ENCODE peak calls at places on chromosomes 4 and X, in five cellular contexts. W is HepG2, H is A549, O is SK-N-SH, Y is IMR-90. M is an unnamed sample.

GRCh38 chr4:164866817-164867490 is 10.0 kb upstream of the APELA start:
- DNase-seq in W (no peak), H (no peak), O (no peak), Y (no peak), M (no peak)

GRCh38 chrX:153546386-153546785 is 28.9 kb downstream of the ATP2B3 start:
- DNase-seq in W (no peak), H (no peak), O (no peak), Y (no peak), M (no peak)

GRCh38 chr4:185086053-185086452 is 57.0 kb upstream of the SLC25A4 start:
- DNase-seq in W (no peak), H (no peak), O (no peak), Y (no peak), M (no peak)

GRCh38 chr4:177596035-177596434 is 153.8 kb upstream of the AGA start:
- DNase-seq in W (peak; percentile 2), H (peak; percentile 62), O (peak; percentile 6), Y (peak; percentile 85), M (no peak)

GRCh38 chrX:123626962-123627361 is 105.9 kb downstream of the THOC2 start:
- DNase-seq in W (no peak), H (no peak), O (no peak), Y (peak; percentile 68), M (no peak)

GRCh38 chrX:47662144-47662657 is 3.2 kb upstream of the UXT start:
- DNase-seq in W (no peak), H (no peak), O (no peak), Y (peak; percentile 93), M (no peak)

GRCh38 chr4:57501715-57502114 is 391.5 kb upstream of the IGFBP7 start:
- DNase-seq in W (no peak), H (peak; percentile 1), O (no peak), Y (peak; percentile 6), M (no peak)

GRCh38 chrX:21985332-21985777 is 44.8 kb downstream of the SMS start:
- DNase-seq in W (peak; percentile 62), H (peak; percentile 77), O (peak; percentile 80), Y (peak; percentile 82), M (peak; percentile 15)

GRCh38 chrX:124289443-124289842 is 43.0 kb upstream of the TEX13D start:
- DNase-seq in W (no peak), H (no peak), O (no peak), Y (no peak), M (no peak)

GRCh38 chr4:648579-649292 is 23.4 kb downstream of the PDE6B start:
- DNase-seq in W (peak; percentile 35), H (no peak), O (no peak), Y (no peak), M (no peak)

GRCh38 chrX:118049713-118050112 is 66.9 kb downstream of the KLHL13 start:
- DNase-seq in W (no peak), H (no peak), O (no peak), Y (no peak), M (no peak)

GRCh38 chrX:80765226-80765625 is 44.5 kb downstream of the BRWD3 start:
- DNase-seq in W (peak; percentile 4), H (no peak), O (no peak), Y (peak; percentile 77), M (no peak)

GRCh38 chrX:20433376-20433775 is 166.7 kb upstream of the RPS6KA3 start:
- DNase-seq in W (no peak), H (no peak), O (no peak), Y (peak; percentile 24), M (no peak)

GRCh38 chr4:113645771-113646455 is 115.6 kb downstream of the CAMK2D start:
- DNase-seq in W (peak; percentile 81), H (peak; percentile 69), O (no peak), Y (peak; percentile 82), M (peak; percentile 17)

GRCh38 chrX:154426916-154427792 is 1.3 kb upstream of the ATP6AP1 start:
- DNase-seq in W (no peak), H (no peak), O (no peak), Y (no peak), M (no peak)

GRCh38 chrX:136766785-136767103 is 14.0 kb downstream of the ARHGEF6 start:
- DNase-seq in W (no peak), H (no peak), O (no peak), Y (no peak), M (no peak)

GRCh38 chr4:142100941-142101340 is 464.6 kb downstream of the IL15 start:
- DNase-seq in W (no peak), H (no peak), O (no peak), Y (no peak), M (no peak)

DNA sequence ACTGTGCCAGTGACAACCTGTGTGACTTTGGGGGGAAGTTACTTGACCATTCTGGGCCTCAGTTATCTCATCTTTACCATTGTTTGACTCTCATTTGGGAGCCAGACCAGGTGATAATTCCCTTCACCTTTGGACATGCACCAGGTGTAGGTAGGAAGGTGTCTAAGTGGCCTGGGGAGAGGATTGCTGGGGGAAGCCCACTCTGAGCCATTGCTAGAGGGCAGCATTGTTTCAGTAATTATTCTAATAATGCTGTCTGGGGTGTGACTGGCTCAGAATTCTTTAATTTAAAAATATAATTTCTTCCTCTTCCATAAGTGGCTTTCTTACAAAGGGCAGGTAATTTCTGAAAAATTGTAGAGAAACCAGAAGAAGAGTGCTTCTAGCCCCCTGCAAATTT is 104.3 kb downstream of the RTL9 start:
- DNase-seq in W (no peak), H (no peak), O (no peak), Y (no peak), M (no peak)
- TF ChIP-seq RAD21 in W (no peak), H (peak; percentile 19), O (peak; percentile 26), Y (no peak), M (peak; percentile 69)

GRCh38 chrX:131812847-131813825 is 210.0 kb upstream of the STK26 start:
- DNase-seq in W (no peak), H (peak; percentile 6), O (peak; percentile 36), Y (peak; percentile 79), M (no peak)
- TF ChIP-seq RAD21 in W (no peak), H (peak; percentile 63), O (peak; percentile 66), Y (peak; percentile 78), M (no peak)

DNA sequence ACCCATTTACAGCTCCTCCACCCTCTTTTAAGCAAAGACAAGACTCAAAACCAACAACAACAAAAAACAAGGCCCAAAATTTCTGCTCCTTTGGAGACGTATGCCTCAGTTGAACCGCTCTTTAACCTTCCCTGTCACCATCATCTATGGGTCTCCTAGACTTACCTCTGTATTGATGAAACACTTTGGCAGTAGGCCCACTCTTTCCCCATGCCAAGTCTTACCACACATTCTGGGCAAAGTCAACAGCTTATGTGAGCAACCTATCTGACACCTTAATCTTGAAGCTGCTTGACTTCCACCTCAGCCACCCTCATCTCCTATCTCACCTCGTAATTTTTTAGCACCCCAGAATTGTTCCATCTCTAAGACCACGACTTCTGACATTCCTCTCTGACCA is 99.7 kb upstream of the CXorf66 start:
- DNase-seq in W (no peak), H (no peak), O (no peak), Y (no peak), M (no peak)
- TF ChIP-seq RAD21 in W (no peak), H (no peak), O (no peak), Y (no peak), M (no peak)

GRCh38 chrX:145410622-145411021 is 163.3 kb downstream of the SPANXN1 start:
- DNase-seq in W (no peak), H (no peak), O (no peak), Y (no peak), M (no peak)

DNA sequence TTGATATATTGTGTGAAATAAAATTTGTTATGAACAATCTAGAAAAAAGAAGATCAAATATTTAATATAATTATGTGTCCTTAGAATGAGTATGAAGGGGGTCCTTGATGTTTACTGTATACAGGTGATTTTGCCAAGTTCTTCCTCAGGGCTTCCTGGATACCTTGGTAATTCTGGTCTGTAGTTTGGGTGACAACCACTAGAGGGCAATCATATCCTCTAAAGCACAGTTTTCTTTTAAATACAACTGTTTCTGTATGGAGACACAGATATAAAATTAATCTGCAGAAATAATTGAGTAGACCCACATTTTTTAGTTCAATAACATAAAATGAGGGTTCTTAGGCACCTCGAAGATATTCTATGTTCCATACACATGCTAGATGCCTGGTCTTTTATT is 157.7 kb downstream of the SPANXN1 start:
- DNase-seq in W (peak; percentile 1), H (peak; percentile 2), O (peak; percentile 29), Y (peak; percentile 15), M (no peak)
- TF ChIP-seq RAD21 in W (no peak), H (peak; percentile 29), O (peak; percentile 50), Y (peak; percentile 15), M (peak; percentile 57)

DNA sequence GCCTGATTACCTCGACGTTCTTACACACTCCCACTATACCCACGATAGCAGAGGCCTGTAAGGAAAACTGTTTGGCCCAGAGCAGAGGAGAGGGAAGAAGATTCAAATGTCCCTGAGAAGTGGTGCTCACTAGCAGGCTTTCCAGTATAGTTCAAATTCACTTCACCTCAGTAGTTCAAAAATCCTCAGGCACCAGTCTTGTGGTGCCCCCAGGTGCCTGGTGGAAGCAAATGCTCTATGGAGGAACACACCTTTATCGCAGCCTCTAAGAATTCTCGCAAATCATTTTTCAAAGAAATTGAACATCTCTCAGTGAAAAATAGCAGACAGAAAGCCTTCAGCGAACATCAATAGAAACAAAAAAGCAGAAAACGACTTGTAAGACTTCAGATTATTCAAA is 12.2 kb upstream of the MTMR1 start:
- DNase-seq in W (peak; percentile 7), H (no peak), O (peak; percentile 36), Y (peak; percentile 34), M (no peak)
- TF ChIP-seq RAD21 in W (peak; percentile 20), H (peak; percentile 67), O (peak; percentile 70), Y (peak; percentile 45), M (peak; percentile 78)

DNA sequence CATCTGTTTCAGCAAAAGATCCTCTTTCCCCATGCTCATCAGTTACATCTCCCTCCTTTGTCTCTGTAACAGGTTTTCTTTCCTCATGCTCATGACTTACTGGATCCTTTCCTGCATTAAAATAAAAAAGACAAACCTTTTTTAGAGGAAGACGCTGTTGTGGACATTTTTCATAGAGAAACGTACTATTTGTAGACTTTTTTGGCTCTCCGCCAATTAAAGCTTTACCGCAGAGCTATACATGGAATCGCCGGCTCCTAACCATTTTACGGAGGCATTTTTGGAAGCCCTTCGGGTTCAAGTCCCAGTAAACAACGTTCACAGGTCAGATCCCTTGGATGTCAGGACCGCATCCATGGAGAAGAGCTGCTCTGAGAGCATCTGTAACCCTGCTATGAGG is 1.3 kb downstream of the FAM9C start:
- DNase-seq in W (no peak), H (no peak), O (no peak), Y (no peak), M (no peak)
- TF ChIP-seq RAD21 in W (no peak), H (no peak), O (no peak), Y (no peak), M (no peak)

DNA sequence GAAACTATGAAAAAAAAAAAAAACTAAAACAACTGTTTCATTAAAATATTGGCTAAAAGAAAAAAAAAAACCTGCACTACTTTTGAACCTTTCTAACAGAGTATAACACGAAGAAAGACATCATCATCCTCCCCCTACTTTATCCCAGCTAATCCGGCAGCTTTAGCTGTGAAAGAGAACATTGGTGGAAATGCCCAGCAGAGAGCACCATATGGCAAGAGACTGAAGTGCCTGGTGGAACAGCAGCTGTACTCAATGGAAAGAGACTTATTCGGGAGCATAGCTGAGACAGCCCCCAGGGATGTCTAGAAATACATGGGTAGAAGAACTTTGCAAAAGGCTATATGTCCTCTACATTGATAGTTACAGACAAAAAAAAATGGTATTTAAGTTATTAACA is 30.3 kb downstream of the STPG2 start:
- DNase-seq in W (peak; percentile 5), H (no peak), O (no peak), Y (peak; percentile 25), M (no peak)
- TF ChIP-seq RAD21 in W (no peak), H (peak; percentile 49), O (peak; percentile 59), Y (peak; percentile 46), M (peak; percentile 88)

GRCh38 chr4:5127556-5127955 is 76.3 kb downstream of the STK32B start:
- DNase-seq in W (no peak), H (no peak), O (no peak), Y (peak; percentile 55), M (no peak)
- TF ChIP-seq RAD21 in W (no peak), H (no peak), O (no peak), Y (no peak), M (no peak)

M was measured in H1.